ENCODE peak calls at places on chromosome 1, in nine cellular contexts. R, K, Q, W, F, I, D, B and E are unnamed samples.

GRCh38 chr1:10253755-10254154 is 43.4 kb downstream of the KIF1B start:
- DNase-seq in R (peak), K (no peak), Q (peak), W (no peak), F (no peak), I (peak), D (no peak), B (peak), E (peak)

GRCh38 chr1:10823000-10823401 is 26.6 kb upstream of the CASZ1 start:
- DNase-seq in R (no peak), K (no peak), Q (no peak), W (no peak), F (no peak), I (no peak), D (peak), B (no peak), E (peak)

GRCh38 chr1:235093013-235093618 is 35.5 kb downstream of the TOMM20 start:
- DNase-seq in R (no peak), K (no peak), Q (peak), W (peak), F (no peak), I (no peak), D (peak), B (peak), E (peak)

GRCh38 chr1:159821171-159821867 is 5.4 kb upstream of the SLAMF8 start:
- DNase-seq in R (no peak), K (no peak), Q (no peak), W (peak), F (no peak), I (peak), D (no peak), B (no peak), E (peak)

GRCh38 chr1:201127755-201128455 is 921 bp upstream of the ASCL5 start:
- DNase-seq in R (no peak), K (no peak), Q (no peak), W (no peak), F (no peak), I (no peak), D (no peak), B (peak), E (no peak)

GRCh38 chr1:223129229-223129851 is 13.7 kb downstream of the TLR5 start:
- DNase-seq in R (no peak), K (no peak), Q (peak), W (peak), F (peak), I (no peak), D (peak), B (no peak), E (peak)

GRCh38 chr1:114033219-114033706 is 54.0 kb downstream of the OLFML3 start:
- DNase-seq in R (no peak), K (no peak), Q (no peak), W (peak), F (no peak), I (no peak), D (no peak), B (no peak), E (peak)

GRCh38 chr1:5906116-5906515 is 86.1 kb downstream of the NPHP4 start:
- DNase-seq in R (no peak), K (no peak), Q (no peak), W (no peak), F (no peak), I (no peak), D (no peak), B (no peak), E (no peak)

GRCh38 chr1:247854899-247855545 is 2.0 kb upstream of the TRIM58 start:
- DNase-seq in R (no peak), K (no peak), Q (no peak), W (no peak), F (no peak), I (no peak), D (no peak), B (no peak), E (no peak)

GRCh38 chr1:111222308-111223125 is 5.0 kb upstream of the CHI3L2 start:
- DNase-seq in R (no peak), K (no peak), Q (peak), W (peak), F (peak), I (no peak), D (peak), B (peak), E (peak)

GRCh38 chr1:166235728-166236127 is 68.9 kb upstream of the FAM78B start:
- DNase-seq in R (no peak), K (no peak), Q (no peak), W (no peak), F (no peak), I (no peak), D (no peak), B (no peak), E (no peak)

GRCh38 chr1:152806576-152806975 is at the start of gene LCE1C:
- DNase-seq in R (no peak), K (no peak), Q (no peak), W (no peak), F (no peak), I (no peak), D (no peak), B (no peak), E (no peak)

GRCh38 chr1:56216173-56216572 is 363.2 kb downstream of the PLPP3 start:
- DNase-seq in R (no peak), K (no peak), Q (no peak), W (no peak), F (no peak), I (no peak), D (no peak), B (no peak), E (no peak)